ENCODE peak calls at places on chromosomes 5 and 9, in seven cellular contexts. S is foreskin fibroblast, W is pancreas, B is esophagus squamous epithelium, I is fibroblast of pulmonary artery, V is PC-3, X is neural progenitor cell. G is an unnamed sample.
A peak's percentile ranks its signal among the peaks of the same experiment; 100 is the strongest.

GRCh38 chr5:149666212-149666852 is 63.8 kb upstream of the PPARGC1B start:
- DNase-seq in S (peak; percentile 19), W (no peak), B (no peak), I (peak; percentile 50), V (peak; percentile 47), X (no peak), G (peak; percentile 13)

GRCh38 chr5:95350631-95351030 is 40.5 kb upstream of the FAM81B start:
- DNase-seq in S (no peak), W (no peak), B (no peak), I (no peak), V (no peak), X (no peak), G (no peak)

GRCh38 chr5:93340881-93341280 is 240.1 kb downstream of the NR2F1-AS1 start:
- DNase-seq in S (no peak), W (no peak), B (no peak), I (no peak), V (no peak), X (no peak), G (peak; percentile 24)

GRCh38 chr9:86079421-86080111 is 19.8 kb downstream of the GOLM1 start:
- DNase-seq in S (no peak), W (no peak), B (no peak), I (peak; percentile 36), V (peak; percentile 56), X (no peak), G (peak; percentile 24)

GRCh38 chr5:162209005-162209605 is 141.5 kb downstream of the GABRG2 start:
- DNase-seq in S (no peak), W (no peak), B (no peak), I (no peak), V (peak; percentile 68), X (peak; percentile 81), G (no peak)

GRCh38 chr9:112764837-112765236 is 14.3 kb downstream of the SNX30 start:
- DNase-seq in S (no peak), W (peak; percentile 73), B (no peak), I (no peak), V (no peak), X (peak; percentile 25), G (no peak)

GRCh38 chr5:111635151-111635945 is 121.6 kb downstream of the NREP start:
- DNase-seq in S (no peak), W (no peak), B (no peak), I (peak; percentile 11), V (no peak), X (peak; percentile 11), G (no peak)

GRCh38 chr5:125575561-125576504 is 829.4 kb upstream of the ZNF608 start:
- DNase-seq in S (peak; percentile 36), W (no peak), B (no peak), I (no peak), V (no peak), X (peak; percentile 64), G (no peak)

GRCh38 chr5:76204191-76204590 is 121.0 kb downstream of the SV2C start:
- DNase-seq in S (no peak), W (no peak), B (no peak), I (no peak), V (no peak), X (no peak), G (no peak)

GRCh38 chr5:157100140-157100679 is 8.6 kb downstream of the HAVCR2 start:
- DNase-seq in S (peak; percentile 43), W (no peak), B (no peak), I (peak; percentile 11), V (peak; percentile 80), X (no peak), G (peak; percentile 61)

GRCh38 chr9:76658510-76659231 is 105.6 kb upstream of the PCA3 start:
- DNase-seq in S (peak; percentile 60), W (no peak), B (no peak), I (peak; percentile 86), V (peak; percentile 39), X (peak; percentile 42), G (peak; percentile 76)

DNA sequence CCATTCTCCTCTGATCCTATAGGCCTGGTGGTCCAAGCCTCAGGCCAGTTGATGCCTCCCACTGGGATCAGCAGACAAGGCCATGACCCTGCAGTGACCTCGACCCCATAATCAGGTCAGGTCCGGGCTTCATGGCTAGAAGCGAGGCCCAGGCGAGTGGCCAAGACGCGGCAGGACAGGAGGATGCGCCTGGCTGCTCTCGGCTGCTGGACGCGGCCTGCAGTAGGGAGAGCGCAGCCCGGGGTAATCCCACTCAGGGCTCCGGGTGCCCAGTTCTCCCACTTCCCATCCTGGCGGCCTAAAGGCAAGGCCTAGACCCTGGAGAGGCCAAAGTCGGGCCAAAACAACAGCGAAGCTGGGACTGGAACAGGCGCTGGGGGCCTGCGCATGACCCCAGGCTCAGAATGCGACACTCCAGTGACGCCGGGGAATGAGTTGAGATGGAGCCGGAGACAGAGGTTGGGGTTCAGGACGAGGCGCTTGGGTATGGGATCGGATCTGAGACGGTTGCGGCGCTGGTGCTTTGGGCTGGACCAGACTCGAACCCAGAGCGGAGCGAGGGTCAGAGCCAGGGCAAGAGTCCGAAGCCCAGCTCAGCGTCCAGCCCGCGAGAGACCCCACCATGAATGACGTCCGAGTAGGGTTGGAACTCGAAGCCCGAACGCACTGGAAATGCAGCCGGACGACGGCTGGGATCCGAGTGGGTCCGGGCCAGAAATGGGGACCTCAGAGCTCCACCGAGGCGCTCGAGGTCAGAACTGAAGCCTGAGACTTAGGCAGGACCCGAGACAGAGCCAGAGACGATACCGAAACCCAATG is 3.2 kb downstream of the LHX6 start:
- DNase-seq in S (no peak), W (no peak), B (no peak), I (no peak), V (no peak), X (no peak), G (no peak)
- H3K4me3 ChIP-seq in S (no peak overlapping the region), W (no peak overlapping the region), B (no peak overlapping the region), I (no peak overlapping the region), V (no peak overlapping the region), X (no peak overlapping the region), G (no peak overlapping the region)

GRCh38 chr9:97470076-97470475 is 31.4 kb upstream of the TMOD1 start:
- DNase-seq in S (no peak), W (no peak), B (no peak), I (no peak), V (peak; percentile 16), X (peak; percentile 44), G (no peak)
- TF ChIP-seq CTCF in S (no peak), W (no peak), B (no peak), I (peak; percentile 15), V (peak; percentile 50), X (peak; percentile 55), G (no peak)

GRCh38 chr5:64766934-64767333 is 1.6 kb downstream of the SREK1IP1 start:
- DNase-seq in S (no peak), W (no peak), B (no peak), I (no peak), V (no peak), X (no peak), G (no peak)
- H3K4me3 ChIP-seq in S (peak overlapping the region; percentile 74), W (peak overlapping the region; percentile 79), B (peak overlapping the region; percentile 84), I (peak overlapping the region; percentile 75), V (peak overlapping the region; percentile 96), X (peak overlapping the region; percentile 90), G (peak overlapping the region; percentile 91)

GRCh38 chr5:138364576-138364975 is 12.1 kb downstream of the KDM3B start:
- DNase-seq in S (no peak), W (no peak), B (no peak), I (no peak), V (no peak), X (no peak), G (no peak)
- TF ChIP-seq CTCF in S (no peak), W (no peak), B (no peak), I (no peak), V (no peak), X (no peak), G (no peak)

DNA sequence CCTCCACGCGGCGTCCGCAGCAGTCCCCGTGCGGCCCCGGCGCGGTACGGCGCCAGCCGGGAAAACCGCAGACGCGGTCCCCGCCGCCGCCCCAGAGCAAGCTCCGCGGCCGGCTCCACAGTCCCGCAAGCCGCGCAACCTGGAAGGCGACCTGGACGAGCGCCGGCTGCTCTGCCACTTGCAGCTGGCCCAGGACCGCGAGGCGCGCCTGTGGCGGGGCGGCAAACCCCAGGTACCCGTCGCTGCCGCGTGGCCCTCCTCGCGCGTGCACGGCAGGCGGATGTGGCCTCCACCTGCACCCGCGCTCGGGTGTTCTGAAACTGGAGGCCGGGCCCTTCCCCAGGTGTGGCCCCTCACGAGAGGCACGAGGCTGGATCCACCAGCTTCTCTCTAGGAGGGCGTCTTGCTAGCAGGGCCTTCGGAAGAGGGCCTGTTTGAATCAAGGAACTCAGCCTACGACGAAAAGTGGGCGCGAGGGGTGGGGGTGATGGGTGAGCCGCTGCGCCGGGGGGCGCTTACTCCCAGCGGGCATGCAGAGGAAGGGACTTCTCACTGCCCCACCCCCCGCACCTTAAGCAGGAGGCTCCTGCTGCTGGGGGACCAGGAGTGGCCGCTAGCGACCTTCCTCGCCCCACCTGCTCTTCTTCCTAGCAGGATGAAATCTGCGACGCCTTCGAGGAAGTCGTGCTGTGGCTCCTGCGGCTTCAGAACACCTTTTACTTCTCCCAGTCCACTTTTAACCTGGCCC is 641 bp downstream of the CCNI2 start:
- DNase-seq in S (no peak), W (peak; percentile 46), B (no peak), I (no peak), V (no peak), X (no peak), G (no peak)
- H3K4me3 ChIP-seq in S (no peak overlapping the region), W (peak overlapping the region; percentile 52), B (peak overlapping the region; percentile 33), I (no peak overlapping the region), V (no peak overlapping the region), X (peak overlapping the region; percentile 57), G (no peak overlapping the region)

DNA sequence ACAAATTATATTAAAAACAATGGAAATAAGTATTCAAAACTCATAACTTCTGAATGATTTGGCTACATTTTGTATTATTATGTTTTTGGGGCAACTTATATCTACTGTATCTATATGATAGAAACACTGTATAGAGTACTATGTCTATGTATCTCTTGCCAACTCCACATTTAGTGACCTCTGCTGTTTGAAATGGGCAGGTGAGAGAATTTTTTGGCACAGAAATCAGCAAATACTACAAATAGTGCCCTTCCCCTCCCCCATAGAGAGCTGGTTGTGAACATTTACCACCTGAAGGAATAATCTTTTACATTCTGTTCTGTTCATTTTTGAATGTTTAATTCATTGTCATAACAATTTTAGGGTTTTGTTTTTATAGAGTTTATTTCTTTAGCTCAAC is 545.3 kb downstream of the PDE4D start:
- DNase-seq in S (no peak), W (no peak), B (no peak), I (no peak), V (peak; percentile 12), X (peak; percentile 11), G (no peak)
- TF ChIP-seq CTCF in S (no peak), W (no peak), B (no peak), I (no peak), V (no peak), X (peak; percentile 29), G (no peak)

GRCh38 chr5:59126665-59127354 is 543.9 kb downstream of the RAB3C start:
- DNase-seq in S (peak; percentile 28), W (no peak), B (no peak), I (peak; percentile 59), V (no peak), X (no peak), G (peak; percentile 61)
- H3K4me3 ChIP-seq in S (peak overlapping the region; percentile 32), W (peak overlapping the region; percentile 13), B (no peak overlapping the region), I (peak overlapping the region; percentile 50), V (peak overlapping the region; percentile 56), X (peak overlapping the region; percentile 36), G (peak overlapping the region; percentile 33)

G was measured in AG10803.